ENCODE peak calls at places on chromosomes 13 and 19, in four cellular contexts. One of them, this sample, is unnamed.

GRCh38 chr19:39014037-39014436 is 18.3 kb downstream of the FBXO27 start:
- DNase-seq in IMR-90: no peak
- DNase-seq in GM12878: no peak
- DNase-seq in endothelial cell of umbilical vein: no peak
- DNase-seq in this sample: no peak

GRCh38 chr13:112452380-112453206 is 76.4 kb downstream of the SPACA7 start:
- DNase-seq in endothelial cell of umbilical vein: no peak
- DNase-seq in IMR-90: no peak
- DNase-seq in GM12878: no peak
- DNase-seq in this sample: no peak

GRCh38 chr19:47820410-47820809 is 1.3 kb upstream of the CRX start:
- DNase-seq in endothelial cell of umbilical vein: no peak
- DNase-seq in IMR-90: no peak
- DNase-seq in GM12878: no peak
- DNase-seq in this sample: no peak

GRCh38 chr13:91358384-91358776 is 10.9 kb downstream of the MIR17HG start:
- DNase-seq in GM12878: no peak
- DNase-seq in endothelial cell of umbilical vein: no peak
- DNase-seq in IMR-90: no peak
- DNase-seq in this sample: peak

GRCh38 chr19:18313398-18313797 is 9.5 kb downstream of the LSM4 start:
- DNase-seq in endothelial cell of umbilical vein: no peak
- DNase-seq in GM12878: no peak
- DNase-seq in IMR-90: no peak
- DNase-seq in this sample: no peak

GRCh38 chr13:75357576-75358295 is 124.2 kb downstream of the TBC1D4 start:
- DNase-seq in IMR-90: peak
- DNase-seq in endothelial cell of umbilical vein: peak
- DNase-seq in GM12878: no peak
- DNase-seq in this sample: peak

GRCh38 chr13:36981156-36981743 is 17.9 kb downstream of the ALG5 start:
- DNase-seq in endothelial cell of umbilical vein: peak
- DNase-seq in GM12878: no peak
- DNase-seq in IMR-90: peak
- DNase-seq in this sample: peak

GRCh38 chr13:50400035-50400726 is 384.9 kb downstream of the KCNRG start:
- DNase-seq in GM12878: no peak
- DNase-seq in IMR-90: peak
- DNase-seq in endothelial cell of umbilical vein: peak
- DNase-seq in this sample: no peak

GRCh38 chr13:98842074-98842473 is 89.6 kb upstream of the SLC15A1 start:
- DNase-seq in endothelial cell of umbilical vein: no peak
- DNase-seq in GM12878: no peak
- DNase-seq in IMR-90: no peak
- DNase-seq in this sample: no peak

GRCh38 chr19:48258350-48258749 is 2.6 kb upstream of the CARD8 start:
- DNase-seq in endothelial cell of umbilical vein: peak
- DNase-seq in GM12878: no peak
- DNase-seq in IMR-90: no peak
- DNase-seq in this sample: no peak

GRCh38 chr19:32357720-32358119 is 12.3 kb downstream of the ZNF507 start:
- DNase-seq in GM12878: no peak
- DNase-seq in endothelial cell of umbilical vein: peak
- DNase-seq in IMR-90: no peak
- DNase-seq in this sample: peak

GRCh38 chr13:112417079-112417478 is 40.9 kb downstream of the SPACA7 start:
- DNase-seq in GM12878: no peak
- DNase-seq in IMR-90: no peak
- DNase-seq in endothelial cell of umbilical vein: no peak
- DNase-seq in this sample: no peak

GRCh38 chr13:107644136-107644535 is 571.2 kb downstream of the LIG4 start:
- DNase-seq in IMR-90: no peak
- DNase-seq in endothelial cell of umbilical vein: no peak
- DNase-seq in GM12878: no peak
- DNase-seq in this sample: no peak

GRCh38 chr19:51024924-51025323 is 1.5 kb downstream of the KLK11 start:
- DNase-seq in endothelial cell of umbilical vein: no peak
- DNase-seq in GM12878: no peak
- DNase-seq in IMR-90: no peak
- DNase-seq in this sample: no peak

GRCh38 chr13:101757446-101758039 is 305.1 kb downstream of the ITGBL1 start:
- DNase-seq in endothelial cell of umbilical vein: peak
- DNase-seq in GM12878: no peak
- DNase-seq in IMR-90: peak
- DNase-seq in this sample: no peak

GRCh38 chr13:71922191-71922590 is 55.2 kb upstream of the DACH1 start:
- DNase-seq in endothelial cell of umbilical vein: no peak
- DNase-seq in GM12878: no peak
- DNase-seq in IMR-90: no peak
- DNase-seq in this sample: no peak

GRCh38 chr13:40629678-40630384 is 36.6 kb downstream of the FOXO1 start:
- DNase-seq in endothelial cell of umbilical vein: no peak
- DNase-seq in IMR-90: no peak
- DNase-seq in GM12878: peak
- DNase-seq in this sample: no peak

GRCh38 chr13:30125422-30126073 is 181.8 kb downstream of the KATNAL1 start:
- DNase-seq in endothelial cell of umbilical vein: no peak
- DNase-seq in IMR-90: peak
- DNase-seq in GM12878: no peak
- DNase-seq in this sample: no peak

GRCh38 chr13:47892374-47892773 is 108.7 kb downstream of the SUCLA2 start:
- DNase-seq in endothelial cell of umbilical vein: no peak
- DNase-seq in IMR-90: no peak
- DNase-seq in GM12878: no peak
- DNase-seq in this sample: no peak
- TF ChIP-seq FOS in endothelial cell of umbilical vein: no peak
- TF ChIP-seq FOS in IMR-90: no peak
- TF ChIP-seq FOS in GM12878: no peak
- TF ChIP-seq FOS in this sample: no peak

GRCh38 chr19:35811317-35812219 is 1.1 kb downstream of the PRODH2 start:
- DNase-seq in GM12878: no peak
- DNase-seq in endothelial cell of umbilical vein: no peak
- DNase-seq in IMR-90: no peak
- DNase-seq in this sample: no peak
- TF ChIP-seq FOS in GM12878: no peak
- TF ChIP-seq FOS in endothelial cell of umbilical vein: no peak
- TF ChIP-seq FOS in IMR-90: no peak
- TF ChIP-seq FOS in this sample: no peak

DNA sequence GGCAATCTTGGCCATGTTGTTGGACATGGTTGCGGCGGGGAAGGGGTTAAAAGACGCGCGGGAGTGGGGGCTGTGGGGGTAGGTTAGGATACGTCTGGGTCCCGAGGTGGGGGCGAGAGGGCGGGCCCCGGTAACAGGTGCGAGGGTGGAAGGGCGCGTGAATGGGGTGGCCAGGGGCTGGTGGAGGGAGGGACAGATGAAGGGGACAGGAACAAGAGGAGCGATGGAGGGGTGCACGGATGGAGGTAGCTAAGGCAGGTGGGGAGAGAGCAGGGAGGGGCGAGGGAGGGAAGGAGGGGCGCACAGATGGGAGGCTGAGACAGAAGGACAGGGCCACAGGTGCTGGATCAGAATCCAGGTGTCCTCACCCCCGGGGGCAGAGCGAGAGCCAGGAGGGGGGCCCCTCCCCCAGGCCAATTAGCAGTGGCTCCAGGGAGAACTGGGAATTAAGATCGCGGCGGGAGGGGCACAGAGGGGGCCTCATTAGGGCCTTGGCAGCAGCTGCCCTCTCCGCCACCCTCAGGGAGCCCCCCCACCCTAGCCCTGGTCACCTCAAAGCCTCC is 1.3 kb downstream of the GNG8 start:
- DNase-seq in IMR-90: no peak
- DNase-seq in endothelial cell of umbilical vein: no peak
- DNase-seq in GM12878: no peak
- DNase-seq in this sample: no peak
- TF ChIP-seq FOS in IMR-90: no peak
- TF ChIP-seq FOS in endothelial cell of umbilical vein: no peak
- TF ChIP-seq FOS in GM12878: no peak
- TF ChIP-seq FOS in this sample: no peak

GRCh38 chr13:113813749-113814434 is 50.0 kb downstream of the GAS6 start:
- DNase-seq in IMR-90: no peak
- DNase-seq in GM12878: no peak
- DNase-seq in endothelial cell of umbilical vein: peak
- DNase-seq in this sample: no peak

GRCh38 chr13:113814435-113814821 is 49.4 kb downstream of the GAS6 start:
- DNase-seq in GM12878: no peak
- DNase-seq in endothelial cell of umbilical vein: no peak
- DNase-seq in IMR-90: peak
- DNase-seq in this sample: no peak

GRCh38 chr13:113816925-113817859 is 46.7 kb downstream of the GAS6 start:
- DNase-seq in endothelial cell of umbilical vein: peak
- DNase-seq in IMR-90: peak
- DNase-seq in GM12878: no peak
- DNase-seq in this sample: peak

GRCh38 chr13:113816248-113816924 is 47.5 kb downstream of the GAS6 start:
- DNase-seq in IMR-90: peak
- DNase-seq in endothelial cell of umbilical vein: no peak
- DNase-seq in GM12878: no peak
- DNase-seq in this sample: no peak

DNA sequence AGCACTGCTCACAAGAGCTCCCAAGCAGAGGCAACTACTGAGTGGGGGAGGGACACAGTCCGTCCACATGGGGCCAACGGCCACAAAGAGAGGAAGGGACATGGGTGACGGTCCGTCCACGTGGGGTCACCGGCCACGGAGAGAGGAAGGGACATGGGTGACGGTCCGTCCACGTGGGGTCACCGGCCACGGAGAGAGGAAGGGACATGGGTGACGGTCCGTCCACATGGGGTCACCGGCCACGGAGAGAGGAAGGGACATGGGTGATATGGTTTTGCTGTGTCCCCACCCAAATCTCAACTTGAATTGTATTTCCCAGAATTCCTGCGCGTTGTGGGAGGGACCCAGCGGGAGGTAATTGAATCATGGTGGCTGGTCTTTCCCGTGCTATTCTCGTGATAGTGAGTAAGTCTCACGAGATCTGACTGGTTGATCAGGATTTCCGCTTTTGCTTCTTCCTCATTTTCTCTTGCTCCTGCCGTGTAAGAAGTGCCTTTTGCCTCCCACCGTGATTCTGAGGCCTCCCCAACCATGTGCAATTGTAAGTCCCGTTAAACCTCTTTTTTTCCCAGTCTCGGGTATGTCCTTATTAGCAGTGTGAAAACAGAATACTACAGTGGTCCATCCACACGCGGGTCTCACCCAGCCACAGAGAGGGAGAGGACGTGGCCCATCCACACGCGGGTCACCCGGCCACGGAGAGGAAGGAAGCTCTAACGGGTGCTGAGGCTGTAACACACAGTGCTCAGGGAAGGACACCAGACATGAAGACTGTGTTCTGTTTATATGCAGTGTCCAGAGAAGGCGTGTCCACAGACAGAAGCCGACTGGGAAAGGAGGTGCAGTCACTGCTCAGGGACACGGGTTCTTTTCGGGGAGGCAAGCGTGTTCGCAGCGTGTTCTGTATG is 48.5 kb downstream of the GAS6 start:
- DNase-seq in endothelial cell of umbilical vein: peak
- DNase-seq in IMR-90: no peak
- DNase-seq in GM12878: peak
- DNase-seq in this sample: no peak
- TF ChIP-seq FOS in endothelial cell of umbilical vein: no peak
- TF ChIP-seq FOS in IMR-90: no peak
- TF ChIP-seq FOS in GM12878: no peak
- TF ChIP-seq FOS in this sample: no peak

GRCh38 chr19:55590109-55590508 is 9.2 kb downstream of the FIZ1 start:
- DNase-seq in IMR-90: no peak
- DNase-seq in GM12878: no peak
- DNase-seq in endothelial cell of umbilical vein: no peak
- DNase-seq in this sample: no peak
- TF ChIP-seq FOS in IMR-90: no peak
- TF ChIP-seq FOS in GM12878: no peak
- TF ChIP-seq FOS in endothelial cell of umbilical vein: no peak
- TF ChIP-seq FOS in this sample: no peak

GRCh38 chr13:20360041-20360491 is 127.9 kb upstream of the GJB6 start:
- DNase-seq in IMR-90: peak
- DNase-seq in GM12878: no peak
- DNase-seq in endothelial cell of umbilical vein: no peak
- DNase-seq in this sample: no peak
- TF ChIP-seq FOS in IMR-90: no peak
- TF ChIP-seq FOS in GM12878: no peak
- TF ChIP-seq FOS in endothelial cell of umbilical vein: no peak
- TF ChIP-seq FOS in this sample: no peak

GRCh38 chr19:7871280-7871529 is 3.0 kb downstream of the PRR36 start:
- DNase-seq in IMR-90: no peak
- DNase-seq in GM12878: no peak
- DNase-seq in endothelial cell of umbilical vein: no peak
- DNase-seq in this sample: no peak
- TF ChIP-seq FOS in IMR-90: no peak
- TF ChIP-seq FOS in GM12878: no peak
- TF ChIP-seq FOS in endothelial cell of umbilical vein: no peak
- TF ChIP-seq FOS in this sample: no peak

DNA sequence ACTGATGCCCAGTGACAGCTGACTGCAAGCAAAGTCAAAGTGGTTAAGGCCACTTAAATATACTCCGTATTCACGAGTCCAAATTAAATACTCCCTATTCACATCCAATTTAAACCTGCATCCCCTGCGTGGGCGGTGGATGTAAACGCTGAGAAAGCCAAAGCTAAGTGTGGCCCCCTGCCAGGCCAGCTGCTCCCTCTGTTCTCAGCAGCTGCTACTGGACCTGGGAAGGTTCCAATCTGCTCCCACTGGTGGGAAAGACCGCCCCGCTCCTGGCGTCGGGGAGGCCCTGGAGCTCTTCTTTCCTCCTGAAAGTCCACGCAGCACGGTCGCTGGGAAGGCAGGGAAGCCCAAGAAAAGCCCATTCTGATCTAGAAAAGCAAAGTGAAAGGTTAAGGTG is 205.4 kb upstream of the GPR12 start:
- DNase-seq in IMR-90: peak
- DNase-seq in endothelial cell of umbilical vein: no peak
- DNase-seq in GM12878: no peak
- DNase-seq in this sample: no peak
- TF ChIP-seq FOS in IMR-90: no peak
- TF ChIP-seq FOS in endothelial cell of umbilical vein: no peak
- TF ChIP-seq FOS in GM12878: no peak
- TF ChIP-seq FOS in this sample: no peak

GRCh38 chr13:20369886-20370361 is 137.8 kb upstream of the GJB6 start:
- DNase-seq in GM12878: peak
- DNase-seq in IMR-90: no peak
- DNase-seq in endothelial cell of umbilical vein: no peak
- DNase-seq in this sample: no peak

GRCh38 chr13:20366056-20366455 is 133.9 kb upstream of the GJB6 start:
- DNase-seq in GM12878: no peak
- DNase-seq in IMR-90: no peak
- DNase-seq in endothelial cell of umbilical vein: no peak
- DNase-seq in this sample: no peak

GRCh38 chr13:20375871-20376270 is 143.8 kb upstream of the GJB6 start:
- DNase-seq in GM12878: no peak
- DNase-seq in endothelial cell of umbilical vein: no peak
- DNase-seq in IMR-90: no peak
- DNase-seq in this sample: no peak

GRCh38 chr13:20370815-20371421 is 138.8 kb upstream of the GJB6 start:
- DNase-seq in GM12878: no peak
- DNase-seq in IMR-90: no peak
- DNase-seq in endothelial cell of umbilical vein: no peak
- DNase-seq in this sample: no peak

DNA sequence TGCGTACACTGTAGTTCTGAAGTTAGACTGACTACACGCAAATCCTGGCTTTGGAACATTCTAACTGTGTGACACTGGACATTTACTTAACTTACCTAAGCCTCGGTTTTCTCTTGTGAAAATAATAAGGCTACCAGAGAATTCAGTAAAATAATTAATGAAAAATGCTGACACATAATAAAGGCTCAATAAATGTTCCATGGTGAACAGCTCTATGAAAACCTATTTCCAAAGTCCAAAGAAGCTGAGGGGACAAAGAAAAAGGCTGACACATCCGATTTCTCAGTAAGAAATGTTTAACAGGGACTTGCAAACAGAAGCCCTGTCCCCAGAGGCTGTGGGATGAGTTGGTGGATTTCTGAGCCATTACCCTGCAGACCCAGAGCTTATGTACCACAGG is 139.7 kb upstream of the GJB6 start:
- DNase-seq in endothelial cell of umbilical vein: no peak
- DNase-seq in IMR-90: no peak
- DNase-seq in GM12878: no peak
- DNase-seq in this sample: no peak
- TF ChIP-seq FOS in endothelial cell of umbilical vein: no peak
- TF ChIP-seq FOS in IMR-90: no peak
- TF ChIP-seq FOS in GM12878: no peak
- TF ChIP-seq FOS in this sample: no peak